ENCODE peak calls at places on chromosome 1, in nine cellular contexts. P is A549; Y is CD8-positive, alpha-beta T cell; B is lower lobe of right lung; M is astrocyte; W is brain microvascular endothelial cell; Z is AG04450; V is right lobe of liver; G is osteoblast. J is an unnamed sample.

GRCh38 chr1:160789702-160790611 is 6.0 kb upstream of the LY9 start:
- DNase-seq in Y (no peak), G (no peak), M (no peak), V (no peak), Z (no peak), B (no peak), P (no peak), W (no peak), J (no peak)

GRCh38 chr1:41435570-41436178 is 48.8 kb downstream of the EDN2 start:
- DNase-seq in Y (no peak), Z (no peak), P (no peak), V (no peak), M (peak), G (peak), B (peak), W (peak), J (no peak)

GRCh38 chr1:153957744-153958110 is 685 bp downstream of the CRTC2 start:
- DNase-seq in P (no peak), W (no peak), G (no peak), M (peak), Y (peak), B (no peak), V (no peak), Z (no peak), J (no peak)

GRCh38 chr1:174676856-174677255 is 229.1 kb downstream of the GPR52 start:
- DNase-seq in G (no peak), Z (no peak), P (no peak), Y (no peak), M (no peak), W (no peak), V (no peak), B (no peak), J (no peak)

GRCh38 chr1:45254490-45254889 is 48.1 kb upstream of the ZSWIM5 start:
- DNase-seq in P (no peak), V (no peak), Z (no peak), M (no peak), W (no peak), G (no peak), B (no peak), Y (no peak), J (no peak)

GRCh38 chr1:165496493-165496892 is 47.3 kb upstream of the LRRC52 start:
- DNase-seq in B (no peak), Y (no peak), V (no peak), W (no peak), M (no peak), G (peak), Z (no peak), P (no peak), J (no peak)

GRCh38 chr1:200512191-200512590 is 102.4 kb upstream of the ZNF281 start:
- DNase-seq in Z (peak), P (no peak), W (peak), G (no peak), V (no peak), Y (no peak), B (no peak), M (peak), J (no peak)

GRCh38 chr1:21648791-21649190 is 20.4 kb downstream of the RAP1GAP start:
- DNase-seq in G (no peak), P (no peak), Y (no peak), V (no peak), Z (no peak), M (no peak), B (no peak), W (no peak), J (no peak)

GRCh38 chr1:237760981-237761380 is 129.7 kb downstream of the ZP4 start:
- DNase-seq in Y (no peak), W (no peak), G (no peak), B (no peak), P (no peak), Z (no peak), M (no peak), V (no peak), J (no peak)

GRCh38 chr1:179016694-179017382 is 8.9 kb upstream of the FAM20B start:
- DNase-seq in W (peak), G (peak), Z (peak), P (peak), Y (no peak), V (peak), B (peak), M (peak), J (peak)

GRCh38 chr1:43573066-43573799 is 42.5 kb downstream of the PTPRF start:
- DNase-seq in V (no peak), B (no peak), G (no peak), W (no peak), Z (no peak), P (no peak), Y (no peak), M (no peak), J (no peak)

GRCh38 chr1:203765029-203765837 is at the start of gene LAX1:
- DNase-seq in G (no peak), W (no peak), B (no peak), P (no peak), Y (peak), Z (no peak), M (no peak), V (no peak), J (no peak)

GRCh38 chr1:172938676-172939075 is 112.1 kb downstream of the TNFSF18 start:
- DNase-seq in P (no peak), M (peak), V (no peak), W (no peak), Z (no peak), Y (no peak), B (no peak), G (no peak), J (no peak)

GRCh38 chr1:158028956-158029355 is 35.5 kb downstream of the KIRREL1 start:
- DNase-seq in B (no peak), W (no peak), V (no peak), Y (no peak), M (peak), P (no peak), G (no peak), Z (no peak), J (no peak)

GRCh38 chr1:64474639-64475038 is 4.7 kb downstream of the CACHD1 start:
- DNase-seq in V (peak), M (no peak), G (no peak), B (peak), W (no peak), Y (no peak), Z (no peak), P (no peak), J (no peak)

DNA sequence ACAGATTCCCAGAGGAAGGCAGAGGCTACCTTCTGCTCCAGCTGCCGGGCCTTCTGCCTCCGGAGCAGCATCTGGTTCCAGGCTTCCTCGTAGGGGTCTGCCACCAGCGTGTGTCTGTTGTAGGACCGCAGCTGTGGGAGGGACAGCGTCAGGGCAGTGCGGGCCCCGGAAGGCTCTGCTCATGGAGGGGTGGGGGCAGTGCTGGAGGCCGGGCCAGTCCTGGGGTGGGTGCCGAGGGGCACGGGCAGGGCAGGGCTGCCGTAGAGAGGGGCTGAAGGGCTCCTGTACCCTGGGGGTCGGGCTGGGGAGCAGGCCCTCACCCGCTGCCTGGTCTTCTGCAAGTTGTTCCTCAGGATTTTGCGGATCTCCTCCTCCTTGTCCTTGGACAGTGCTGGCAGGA is 53.2 kb downstream of the SLC9A1 start:
- DNase-seq in V (no peak), W (no peak), Y (no peak), Z (no peak), B (no peak), P (no peak), G (no peak), M (no peak), J (no peak)
- H3K27ac ChIP-seq in V (no peak), W (no peak), Y (no peak), Z (no peak), B (no peak), P (no peak), G (no peak), M (no peak), J (no peak)

DNA sequence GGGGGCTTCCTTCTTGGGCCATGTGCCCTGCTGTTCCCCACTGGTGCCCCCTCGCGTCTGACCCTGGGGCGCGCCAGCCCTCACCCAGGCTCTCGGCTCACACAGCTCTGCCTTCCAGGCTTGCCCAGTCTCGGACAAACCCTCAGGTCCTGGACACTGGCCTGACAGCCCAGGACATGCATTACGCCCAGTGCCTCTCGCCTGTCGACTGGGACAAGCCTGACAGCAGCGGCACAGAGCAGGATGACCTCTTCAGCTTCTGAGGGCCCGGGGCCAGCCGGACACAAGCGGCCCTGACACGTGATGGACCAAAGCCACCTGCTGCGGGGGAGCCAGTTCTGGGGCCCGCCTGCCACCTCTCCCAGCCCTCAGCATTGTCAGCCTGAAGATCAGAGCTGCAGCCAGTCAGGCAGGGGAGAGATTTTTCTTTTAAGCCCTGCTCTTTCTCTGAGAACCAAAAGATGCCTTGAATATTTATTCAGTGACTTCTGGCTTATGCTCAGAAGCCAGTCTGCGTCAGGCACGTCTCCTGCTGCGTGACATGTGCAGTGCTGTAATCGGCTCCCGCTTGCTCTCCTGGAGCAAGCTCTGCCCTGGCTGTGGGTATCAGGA is 23.4 kb downstream of the LDLRAP1 start:
- DNase-seq in V (peak), W (peak), G (peak), Z (peak), M (peak), Y (peak), B (peak), P (no peak), J (no peak)
- TF ChIP-seq CTCF in V (no peak), W (peak), G (no peak), Z (peak), M (no peak), Y (peak), B (no peak), P (no peak), J (no peak)

DNA sequence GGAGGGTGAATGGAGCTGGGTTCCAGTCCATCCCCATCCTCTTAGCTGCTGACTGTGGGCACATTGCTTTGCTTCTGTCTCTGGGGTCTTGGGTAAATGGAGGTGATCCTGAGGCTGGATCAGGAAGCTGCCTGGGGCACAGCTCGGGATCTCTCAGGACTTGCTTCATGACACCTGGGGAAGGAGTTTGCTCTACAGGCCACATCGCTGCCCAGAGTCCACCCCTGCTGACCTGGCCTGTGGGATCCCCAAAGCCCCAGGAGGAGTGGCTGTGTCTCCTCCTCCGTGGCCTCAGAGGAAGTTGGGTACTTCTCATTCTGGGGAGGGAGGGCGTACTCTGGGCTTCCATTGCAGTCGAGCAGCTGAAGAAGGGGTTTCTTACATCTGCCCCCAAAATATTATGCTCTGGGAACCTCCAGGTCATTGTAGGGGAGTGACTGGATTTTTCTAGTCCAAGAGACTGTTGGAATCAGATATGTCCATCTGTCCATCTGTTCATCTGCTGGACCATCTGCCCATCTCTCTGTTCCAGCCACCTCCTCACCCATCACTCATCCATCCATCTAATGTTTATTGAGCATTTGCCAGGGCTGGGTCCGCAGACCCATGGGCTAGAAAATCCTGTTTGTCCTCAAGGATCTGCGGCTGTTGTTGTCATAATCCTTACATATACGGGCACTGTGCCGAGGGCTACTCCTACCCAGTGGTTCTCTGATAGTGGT is 45.9 kb downstream of the ARHGEF10L start:
- DNase-seq in B (no peak), P (no peak), M (no peak), V (no peak), Y (no peak), G (no peak), W (no peak), Z (no peak), J (no peak)
- H3K27ac ChIP-seq in B (no peak), P (peak), M (no peak), V (peak), Y (no peak), G (peak), W (no peak), Z (no peak), J (peak)

GRCh38 chr1:224481601-224482000 is 47.0 kb upstream of the WDR26 start:
- DNase-seq in G (no peak), B (no peak), P (no peak), Z (no peak), M (no peak), Y (no peak), W (no peak), V (no peak), J (no peak)

GRCh38 chr1:224486801-224487583 is 52.4 kb upstream of the WDR26 start:
- DNase-seq in G (no peak), W (no peak), P (no peak), M (no peak), V (no peak), B (no peak), Y (no peak), Z (no peak), J (no peak)

DNA sequence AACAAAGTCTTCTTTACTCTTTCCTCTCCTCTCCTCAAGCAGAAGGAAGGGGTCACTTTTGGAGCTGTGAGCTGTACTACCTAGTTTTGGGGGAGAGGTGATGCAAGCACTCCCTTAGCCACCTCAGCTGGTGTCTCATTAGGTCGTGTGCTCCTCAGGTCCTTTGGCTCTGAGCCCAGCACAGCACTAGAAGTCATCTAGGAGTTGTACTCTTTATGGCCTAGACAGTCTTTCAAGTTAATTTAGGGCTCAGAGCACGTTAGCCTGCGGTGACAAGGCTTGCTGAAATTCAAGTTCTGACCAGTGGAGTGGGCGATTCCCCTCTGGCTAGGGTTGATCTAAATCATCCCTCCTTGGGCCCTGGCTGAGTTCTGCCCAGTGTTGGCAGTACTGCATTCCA is 48.0 kb upstream of the WDR26 start:
- DNase-seq in W (no peak), P (no peak), Z (no peak), M (no peak), G (no peak), B (no peak), Y (no peak), V (no peak), J (no peak)
- TF ChIP-seq CTCF in W (no peak), P (no peak), Z (no peak), M (no peak), G (no peak), B (no peak), Y (no peak), V (no peak), J (no peak)

GRCh38 chr1:151946366-151946764 is 37.1 kb upstream of the THEM4 start:
- DNase-seq in G (peak), B (no peak), M (peak), V (no peak), W (no peak), Y (no peak), Z (no peak), P (no peak), J (no peak)
- H3K27ac ChIP-seq in G (peak), B (peak), M (peak), V (no peak), W (peak), Y (peak), Z (no peak), P (peak), J (peak)